ENCODE peak calls at places on chromosomes 7 and 10, in four cellular contexts. One of them, this sample, is unnamed.

GRCh38 chr7:30656006-30656575 is 26.2 kb downstream of the CRHR2 start:
- DNase-seq in K562: no peak
- DNase-seq in HepG2: no peak
- DNase-seq in H1: no peak
- DNase-seq in this sample: no peak

GRCh38 chr10:48705407-48705938 is 20.8 kb downstream of the WDFY4 start:
- DNase-seq in K562: no peak
- DNase-seq in HepG2: no peak
- DNase-seq in H1: no peak
- DNase-seq in this sample: no peak

GRCh38 chr7:99949645-99950228 is 20.3 kb upstream of the GJC3 start:
- DNase-seq in K562: no peak
- DNase-seq in HepG2: peak; percentile 21
- DNase-seq in H1: no peak
- DNase-seq in this sample: peak; percentile 56

GRCh38 chr7:116610210-116610609 is 61.8 kb upstream of the MET start:
- DNase-seq in K562: no peak
- DNase-seq in HepG2: no peak
- DNase-seq in H1: no peak
- DNase-seq in this sample: peak; percentile 82

GRCh38 chr7:80218723-80219122 is 84.1 kb downstream of the GNAI1 start:
- DNase-seq in K562: no peak
- DNase-seq in HepG2: peak; percentile 40
- DNase-seq in H1: no peak
- DNase-seq in this sample: peak; percentile 68

GRCh38 chr7:26454180-26454579 is 162.5 kb downstream of the SNX10 start:
- DNase-seq in K562: no peak
- DNase-seq in HepG2: no peak
- DNase-seq in H1: no peak
- DNase-seq in this sample: peak; percentile 96

GRCh38 chr7:30717181-30717580 is 34.8 kb upstream of the INMT start:
- DNase-seq in K562: no peak
- DNase-seq in HepG2: no peak
- DNase-seq in H1: no peak
- DNase-seq in this sample: no peak

GRCh38 chr10:27225011-27225590 is 15.5 kb downstream of the ACBD5 start:
- DNase-seq in K562: no peak
- DNase-seq in HepG2: no peak
- DNase-seq in H1: no peak
- DNase-seq in this sample: no peak

GRCh38 chr10:13775786-13776780 is 189.3 kb downstream of the PRPF18 start:
- DNase-seq in K562: no peak
- DNase-seq in HepG2: no peak
- DNase-seq in H1: no peak
- DNase-seq in this sample: peak; percentile 64

GRCh38 chr10:89838002-89838615 is 136.7 kb downstream of the KIF20B start:
- DNase-seq in K562: no peak
- DNase-seq in HepG2: no peak
- DNase-seq in H1: no peak
- DNase-seq in this sample: no peak

GRCh38 chr7:101743241-101743994 is 74.0 kb upstream of the CUX1 start:
- DNase-seq in K562: peak; percentile 89
- DNase-seq in HepG2: no peak
- DNase-seq in H1: peak; percentile 81
- DNase-seq in this sample: peak; percentile 59

GRCh38 chr7:47763063-47763974 is 181.4 kb upstream of the TNS3 start:
- DNase-seq in K562: no peak
- DNase-seq in HepG2: peak; percentile 100
- DNase-seq in H1: no peak
- DNase-seq in this sample: peak; percentile 56

GRCh38 chr7:66150471-66150870 is 35.8 kb downstream of the CRCP start:
- DNase-seq in K562: no peak
- DNase-seq in HepG2: peak; percentile 62
- DNase-seq in H1: no peak
- DNase-seq in this sample: peak; percentile 30

GRCh38 chr10:58291538-58292174 is 22.7 kb downstream of the CISD1 start:
- DNase-seq in K562: peak; percentile 24
- DNase-seq in HepG2: peak; percentile 21
- DNase-seq in H1: no peak
- DNase-seq in this sample: peak; percentile 72

GRCh38 chr10:122207596-122207995 is 63.5 kb upstream of the BTBD16 start:
- DNase-seq in K562: no peak
- DNase-seq in HepG2: no peak
- DNase-seq in H1: no peak
- DNase-seq in this sample: no peak

GRCh38 chr7:150847536-150847935 is 4.8 kb upstream of the AOC1 start:
- DNase-seq in K562: no peak
- DNase-seq in HepG2: no peak
- DNase-seq in H1: no peak
- DNase-seq in this sample: no peak

GRCh38 chr7:99031496-99031895 is 112.4 kb downstream of the SMURF1 start:
- DNase-seq in K562: no peak
- DNase-seq in HepG2: no peak
- DNase-seq in H1: no peak
- DNase-seq in this sample: no peak

GRCh38 chr10:63260103-63260859 is 127.2 kb downstream of the NRBF2 start:
- DNase-seq in K562: no peak
- DNase-seq in HepG2: no peak
- DNase-seq in H1: no peak
- DNase-seq in this sample: no peak

GRCh38 chr7:142939226-142939910 is at the start of gene LLCFC1:
- DNase-seq in K562: peak; percentile 72
- DNase-seq in HepG2: peak; percentile 13
- DNase-seq in H1: peak; percentile 71
- DNase-seq in this sample: no peak

GRCh38 chr10:81696609-81697388 is 178.2 kb upstream of the NRG3 start:
- DNase-seq in K562: no peak
- DNase-seq in HepG2: no peak
- DNase-seq in H1: peak; percentile 56
- DNase-seq in this sample: no peak

GRCh38 chr7:149855368-149856305 is 17.5 kb downstream of the ZNF862 start:
- DNase-seq in K562: peak; percentile 68
- DNase-seq in HepG2: peak; percentile 30
- DNase-seq in H1: no peak
- DNase-seq in this sample: no peak

GRCh38 chr7:25014735-25015134 is 34.8 kb upstream of the OSBPL3 start:
- DNase-seq in K562: no peak
- DNase-seq in HepG2: no peak
- DNase-seq in H1: no peak
- DNase-seq in this sample: no peak

GRCh38 chr10:123578721-123579120 is 87.4 kb upstream of the GPR26 start:
- DNase-seq in K562: no peak
- DNase-seq in HepG2: no peak
- DNase-seq in H1: peak; percentile 10
- DNase-seq in this sample: no peak

GRCh38 chr7:78587443-78588044 is 789.0 kb downstream of the PHTF2 start:
- DNase-seq in K562: no peak
- DNase-seq in HepG2: peak; percentile 10
- DNase-seq in H1: no peak
- DNase-seq in this sample: no peak

GRCh38 chr7:130092598-130092997 is 22.3 kb downstream of the KLHDC10 start:
- DNase-seq in K562: no peak
- DNase-seq in HepG2: no peak
- DNase-seq in H1: no peak
- DNase-seq in this sample: no peak

GRCh38 chr7:21300692-21301091 is 127.2 kb upstream of the SP4 start:
- DNase-seq in K562: peak; percentile 8
- DNase-seq in HepG2: peak; percentile 6
- DNase-seq in H1: no peak
- DNase-seq in this sample: no peak

GRCh38 chr7:36985866-36986402 is 261.6 kb upstream of the AOAH start:
- DNase-seq in K562: no peak
- DNase-seq in HepG2: no peak
- DNase-seq in H1: no peak
- DNase-seq in this sample: no peak

GRCh38 chr10:34522542-34522941 is 292.6 kb downstream of the PARD3 start:
- DNase-seq in K562: no peak
- DNase-seq in HepG2: no peak
- DNase-seq in H1: no peak
- DNase-seq in this sample: peak; percentile 53

GRCh38 chr10:13091816-13092215 is 8.1 kb upstream of the OPTN start:
- DNase-seq in K562: peak; percentile 55
- DNase-seq in HepG2: no peak
- DNase-seq in H1: no peak
- DNase-seq in this sample: no peak

GRCh38 chr10:43374194-43374593 is 2.8 kb downstream of the FXYD4 start:
- DNase-seq in K562: no peak
- DNase-seq in HepG2: no peak
- DNase-seq in H1: no peak
- DNase-seq in this sample: no peak

GRCh38 chr10:92688927-92689662 is 660 bp upstream of the HHEX start:
- DNase-seq in K562: peak; percentile 51
- DNase-seq in HepG2: peak; percentile 55
- DNase-seq in H1: peak; percentile 76
- DNase-seq in this sample: peak; percentile 67

GRCh38 chr7:134374291-134374690 is 57.6 kb upstream of the SLC35B4 start:
- DNase-seq in K562: no peak
- DNase-seq in HepG2: peak; percentile 66
- DNase-seq in H1: no peak
- DNase-seq in this sample: no peak

GRCh38 chr7:67475293-67475692 is 478.7 kb downstream of the TYW1 start:
- DNase-seq in K562: no peak
- DNase-seq in HepG2: no peak
- DNase-seq in H1: no peak
- DNase-seq in this sample: no peak

GRCh38 chr10:32795598-32796183 is 162.3 kb downstream of the ITGB1 start:
- DNase-seq in K562: peak; percentile 17
- DNase-seq in HepG2: peak; percentile 13
- DNase-seq in H1: no peak
- DNase-seq in this sample: peak; percentile 55

GRCh38 chr10:47164800-47165128 is 135.2 kb upstream of the GDF10 start:
- DNase-seq in K562: no peak
- DNase-seq in HepG2: no peak
- DNase-seq in H1: no peak
- DNase-seq in this sample: no peak

GRCh38 chr7:157010588-157011332 is at the start of gene MNX1:
- DNase-seq in K562: peak; percentile 100
- DNase-seq in HepG2: peak; percentile 57
- DNase-seq in H1: peak; percentile 92
- DNase-seq in this sample: no peak

GRCh38 chr7:69847921-69848612 is 249.8 kb downstream of the AUTS2 start:
- DNase-seq in K562: no peak
- DNase-seq in HepG2: no peak
- DNase-seq in H1: no peak
- DNase-seq in this sample: no peak

GRCh38 chr10:84177541-84178386 is 4.2 kb downstream of the GPR15LG start:
- DNase-seq in K562: no peak
- DNase-seq in HepG2: no peak
- DNase-seq in H1: no peak
- DNase-seq in this sample: no peak

GRCh38 chr7:601573-602340 is 82.1 kb upstream of the PDGFA start:
- DNase-seq in K562: peak; percentile 28
- DNase-seq in HepG2: no peak
- DNase-seq in H1: no peak
- DNase-seq in this sample: peak; percentile 49
- TF ChIP-seq JUN in K562: no peak
- TF ChIP-seq JUN in HepG2: no peak
- TF ChIP-seq JUN in H1: no peak
- TF ChIP-seq JUN in this sample: peak; percentile 15

GRCh38 chr10:10271639-10272192 is 746.0 kb upstream of the CELF2 start:
- DNase-seq in K562: no peak
- DNase-seq in HepG2: no peak
- DNase-seq in H1: no peak
- DNase-seq in this sample: no peak
- H3K9ac ChIP-seq in K562: no peak overlapping the region
- H3K9ac ChIP-seq in HepG2: no peak overlapping the region
- H3K9ac ChIP-seq in H1: no peak overlapping the region
- H3K9ac ChIP-seq in this sample: no peak overlapping the region

DNA sequence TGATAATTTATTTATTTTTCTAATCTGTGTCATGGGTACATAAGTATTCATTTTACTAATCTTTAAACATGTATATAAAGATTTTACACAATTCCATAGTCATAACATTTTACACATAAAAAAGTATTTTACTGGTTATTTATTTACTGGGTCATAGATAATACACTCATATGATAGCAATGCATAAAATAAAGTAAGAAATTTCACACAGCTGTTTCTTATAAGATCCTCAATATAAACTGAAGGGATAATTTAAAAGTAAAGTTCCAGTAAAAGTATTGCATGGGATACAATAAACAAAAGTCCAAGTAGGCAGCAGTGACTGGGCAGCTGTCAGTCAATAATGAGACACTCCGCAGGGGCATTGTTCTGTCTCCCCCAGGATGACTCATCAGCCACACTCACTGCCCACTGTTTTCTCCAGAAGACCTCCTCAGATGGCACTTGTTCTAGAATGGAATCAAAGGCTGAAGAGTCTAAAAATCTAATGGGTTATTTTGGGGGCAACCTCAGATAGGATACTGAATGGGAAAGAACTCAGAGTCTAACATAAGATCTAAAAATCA is 32.7 kb downstream of the DPY19L1 start:
- DNase-seq in K562: no peak
- DNase-seq in HepG2: peak; percentile 24
- DNase-seq in H1: no peak
- DNase-seq in this sample: peak; percentile 78
- TF ChIP-seq JUN in K562: peak; percentile 57
- TF ChIP-seq JUN in HepG2: no peak
- TF ChIP-seq JUN in H1: no peak
- TF ChIP-seq JUN in this sample: peak; percentile 88

GRCh38 chr7:44634839-44635591 is 28.6 kb downstream of the OGDH start:
- DNase-seq in K562: peak; percentile 66
- DNase-seq in HepG2: no peak
- DNase-seq in H1: no peak
- DNase-seq in this sample: peak; percentile 62
- H3K9ac ChIP-seq in K562: peak overlapping the region; percentile 80
- H3K9ac ChIP-seq in HepG2: no peak overlapping the region
- H3K9ac ChIP-seq in H1: no peak overlapping the region
- H3K9ac ChIP-seq in this sample: no peak overlapping the region

GRCh38 chr7:132009778-132010177 is 453.4 kb upstream of the PODXL start:
- DNase-seq in K562: no peak
- DNase-seq in HepG2: no peak
- DNase-seq in H1: no peak
- DNase-seq in this sample: no peak
- TF ChIP-seq JUN in K562: no peak
- TF ChIP-seq JUN in HepG2: no peak
- TF ChIP-seq JUN in H1: no peak
- TF ChIP-seq JUN in this sample: no peak

GRCh38 chr10:119246862-119247549 is 39.6 kb downstream of the GRK5 start:
- DNase-seq in K562: no peak
- DNase-seq in HepG2: no peak
- DNase-seq in H1: no peak
- DNase-seq in this sample: peak; percentile 90
- H3K9ac ChIP-seq in K562: no peak overlapping the region
- H3K9ac ChIP-seq in HepG2: no peak overlapping the region
- H3K9ac ChIP-seq in H1: no peak overlapping the region
- H3K9ac ChIP-seq in this sample: peak overlapping the region; percentile 22

GRCh38 chr7:106731207-106731606 is 70.2 kb upstream of the CCDC71L start:
- DNase-seq in K562: no peak
- DNase-seq in HepG2: no peak
- DNase-seq in H1: no peak
- DNase-seq in this sample: peak; percentile 96
- TF ChIP-seq JUN in K562: no peak
- TF ChIP-seq JUN in HepG2: no peak
- TF ChIP-seq JUN in H1: no peak
- TF ChIP-seq JUN in this sample: no peak